ENCODE peak calls at places on chromosomes 13 and 19, in ten cellular contexts. M, X, D, S, P, V, T, L, W and F are unnamed samples.

GRCh38 chr13:51259359-51259645 is 37.1 kb downstream of the FAM124A start:
- DNase-seq in M (no peak), X (no peak), D (no peak), S (no peak), P (no peak), V (no peak), T (no peak), L (no peak), W (no peak), F (no peak)

GRCh38 chr13:89401209-89401810 is 1730.1 kb downstream of the SLITRK5 start:
- DNase-seq in M (no peak), X (no peak), D (no peak), S (no peak), P (no peak), V (no peak), T (no peak), L (no peak), W (no peak), F (no peak)

GRCh38 chr13:100674363-100674847 is at the start of gene TMTC4:
- DNase-seq in M (no peak), X (no peak), D (no peak), S (peak; percentile 32), P (no peak), V (no peak), T (no peak), L (no peak), W (no peak), F (no peak)

GRCh38 chr13:91045351-91046034 is 302.0 kb upstream of the MIR17HG start:
- DNase-seq in M (no peak), X (no peak), D (no peak), S (no peak), P (no peak), V (no peak), T (no peak), L (peak; percentile 7), W (peak; percentile 12), F (no peak)

GRCh38 chr13:49436890-49437289 is 7.0 kb downstream of the CAB39L start:
- DNase-seq in M (no peak), X (no peak), D (no peak), S (no peak), P (no peak), V (no peak), T (no peak), L (no peak), W (no peak), F (no peak)

GRCh38 chr13:48426052-48426451 is 13.1 kb upstream of the LPAR6 start:
- DNase-seq in M (no peak), X (no peak), D (no peak), S (no peak), P (no peak), V (no peak), T (no peak), L (no peak), W (no peak), F (no peak)

GRCh38 chr13:22107549-22107948 is 436.7 kb downstream of the FGF9 start:
- DNase-seq in M (no peak), X (no peak), D (no peak), S (no peak), P (no peak), V (no peak), T (no peak), L (no peak), W (no peak), F (no peak)

GRCh38 chr13:102709536-102709935 is 14.7 kb upstream of the METTL21C start:
- DNase-seq in M (no peak), X (no peak), D (no peak), S (no peak), P (no peak), V (no peak), T (no peak), L (no peak), W (no peak), F (no peak)

GRCh38 chr19:31548941-31549340 is 199.7 kb upstream of the TSHZ3 start:
- DNase-seq in M (no peak), X (no peak), D (no peak), S (no peak), P (no peak), V (no peak), T (no peak), L (no peak), W (no peak), F (no peak)

GRCh38 chr19:38952395-38953165 is 21.8 kb downstream of the MRPS12 start:
- DNase-seq in M (peak; percentile 18), X (peak; percentile 52), D (no peak), S (peak; percentile 26), P (no peak), V (no peak), T (peak; percentile 39), L (no peak), W (no peak), F (no peak)

GRCh38 chr19:11096210-11096841 is 7.1 kb downstream of the LDLR start:
- DNase-seq in M (no peak), X (no peak), D (no peak), S (peak; percentile 33), P (no peak), V (no peak), T (no peak), L (no peak), W (no peak), F (no peak)

GRCh38 chr13:94192576-94192975 is 286.9 kb downstream of the DCT start:
- DNase-seq in M (no peak), X (peak; percentile 74), D (no peak), S (peak; percentile 15), P (no peak), V (no peak), T (no peak), L (no peak), W (no peak), F (no peak)

GRCh38 chr13:74325106-74325505 is 190.9 kb upstream of the KLF12 start:
- DNase-seq in M (no peak), X (no peak), D (no peak), S (no peak), P (no peak), V (no peak), T (no peak), L (no peak), W (no peak), F (no peak)
- H3K4me3 ChIP-seq in M (no peak overlapping the region), X (no peak overlapping the region), D (peak overlapping the region; percentile 4), S (no peak overlapping the region), P (no peak overlapping the region), V (no peak overlapping the region), T (no peak overlapping the region), L (no peak overlapping the region), W (no peak overlapping the region), F (no peak overlapping the region)

GRCh38 chr13:113220877-113221276 is 11.5 kb downstream of the CUL4A start:
- DNase-seq in M (peak; percentile 12), X (no peak), D (no peak), S (no peak), P (no peak), V (no peak), T (no peak), L (no peak), W (no peak), F (no peak)

GRCh38 chr13:113220141-113220598 is 10.8 kb downstream of the CUL4A start:
- DNase-seq in M (no peak), X (no peak), D (no peak), S (peak; percentile 65), P (no peak), V (no peak), T (peak; percentile 60), L (no peak), W (no peak), F (no peak)

GRCh38 chr13:113219311-113219940 is 10.0 kb downstream of the CUL4A start:
- DNase-seq in M (no peak), X (no peak), D (no peak), S (no peak), P (no peak), V (no peak), T (no peak), L (no peak), W (no peak), F (no peak)

GRCh38 chr13:113211774-113212173 is 2.4 kb downstream of the CUL4A start:
- DNase-seq in M (no peak), X (no peak), D (no peak), S (no peak), P (no peak), V (no peak), T (no peak), L (no peak), W (no peak), F (no peak)

DNA sequence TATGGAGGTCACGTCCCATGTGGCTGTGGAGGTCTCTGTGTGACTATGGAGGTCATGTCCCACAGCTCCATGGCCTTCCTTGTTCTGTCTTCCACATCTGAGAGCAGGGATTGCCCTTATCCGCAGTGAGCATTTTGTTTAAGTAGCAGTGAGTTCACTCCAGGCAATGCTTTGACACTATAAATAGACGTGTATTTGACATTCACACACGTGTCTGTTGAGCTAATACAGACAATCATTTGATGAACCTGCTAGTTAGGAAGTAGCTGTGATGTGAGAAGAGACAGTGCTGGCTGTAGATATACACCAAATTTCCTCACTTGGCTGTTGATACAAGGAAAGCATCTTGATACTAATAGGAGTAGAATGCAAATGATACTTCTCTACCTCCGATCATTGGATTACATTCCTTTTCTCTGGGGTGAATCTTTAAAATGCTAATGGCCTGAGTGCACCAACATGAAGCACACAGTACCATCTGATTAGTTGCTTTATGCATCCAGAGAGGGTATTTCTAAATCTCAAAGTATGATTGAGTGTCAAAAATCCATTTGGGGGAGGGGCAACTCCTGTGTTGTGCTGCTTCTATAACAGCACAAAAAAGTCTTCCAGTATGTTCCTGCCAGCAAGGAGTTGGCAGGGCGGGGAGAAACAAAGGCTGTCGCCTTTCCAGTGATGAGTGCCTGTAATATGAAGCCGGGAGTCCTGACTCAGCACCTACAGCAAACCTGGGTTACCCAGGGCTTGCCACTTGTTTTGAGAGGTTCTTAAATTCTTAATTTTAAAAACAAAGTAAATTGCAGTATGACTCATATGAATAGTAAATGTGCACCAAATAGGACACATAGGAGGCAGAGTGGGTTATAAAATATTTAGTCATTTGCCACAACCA is 7.0 kb downstream of the CUL4A start:
- DNase-seq in M (peak; percentile 29), X (no peak), D (peak; percentile 37), S (peak; percentile 26), P (no peak), V (no peak), T (peak; percentile 60), L (no peak), W (peak; percentile 56), F (no peak)
- TF ChIP-seq CTCF in M (no peak), X (no peak), D (no peak), S (no peak), P (no peak), V (no peak), T (no peak), L (no peak), W (no peak), F (no peak)

GRCh38 chr19:7226749-7227148 is 67.5 kb downstream of the INSR start:
- DNase-seq in M (no peak), X (no peak), D (no peak), S (no peak), P (no peak), V (no peak), T (no peak), L (no peak), W (no peak), F (no peak)
- TF ChIP-seq POLR2AphosphoS5 in M (no peak), X (no peak), D (no peak), S (peak; percentile 64), P (no peak), V (no peak), T (no peak), L (no peak), W (no peak), F (no peak)

DNA sequence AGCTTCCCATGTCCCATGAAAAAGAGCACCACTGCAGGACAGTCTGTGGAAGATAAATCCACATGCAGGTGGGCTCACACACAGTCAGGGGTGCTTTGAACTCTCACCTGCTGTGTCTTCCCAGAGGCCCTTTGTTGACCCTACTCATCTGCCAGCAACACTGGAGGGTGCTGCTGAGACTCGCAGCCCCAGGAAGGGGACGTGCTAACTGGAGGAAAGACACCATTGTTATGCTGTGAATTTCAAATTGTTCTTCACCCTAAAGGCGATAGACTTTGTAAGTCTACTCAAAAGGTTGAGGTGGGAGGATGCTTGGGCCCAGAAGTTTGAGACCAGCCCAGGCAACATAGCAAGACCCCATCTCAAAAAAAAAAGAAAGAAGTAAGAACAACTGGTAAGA is 107.3 kb upstream of the SERP2 start:
- DNase-seq in M (no peak), X (no peak), D (no peak), S (no peak), P (no peak), V (no peak), T (no peak), L (no peak), W (no peak), F (no peak)
- H3K4me3 ChIP-seq in M (no peak overlapping the region), X (no peak overlapping the region), D (no peak overlapping the region), S (no peak overlapping the region), P (no peak overlapping the region), V (no peak overlapping the region), T (no peak overlapping the region), L (no peak overlapping the region), W (no peak overlapping the region), F (no peak overlapping the region)